ENCODE peak calls at places on chromosomes 16 and 17, in six cellular contexts. Y, U, Z, F, P and A are unnamed samples.

GRCh38 chr17:4968166-4968915 is 724 bp upstream of the SPAG7 start:
- DNase-seq in Y (no peak), U (peak), Z (no peak), F (no peak), P (peak), A (no peak)

GRCh38 chr17:6365187-6365943 is 69.6 kb downstream of the AIPL1 start:
- DNase-seq in Y (no peak), U (no peak), Z (peak), F (peak), P (peak), A (no peak)

GRCh38 chr17:76530826-76531500 is 6.5 kb downstream of the CYGB start:
- DNase-seq in Y (no peak), U (peak), Z (no peak), F (no peak), P (no peak), A (no peak)

GRCh38 chr17:79989106-79989835 is 46.4 kb downstream of the TBC1D16 start:
- DNase-seq in Y (no peak), U (peak), Z (no peak), F (no peak), P (no peak), A (no peak)

GRCh38 chr17:35022536-35023063 is 40.9 kb downstream of the RFFL start:
- DNase-seq in Y (peak), U (peak), Z (peak), F (peak), P (peak), A (peak)

GRCh38 chr16:66418165-66418962 is 8.7 kb upstream of the BEAN1 start:
- DNase-seq in Y (no peak), U (no peak), Z (no peak), F (no peak), P (no peak), A (no peak)

GRCh38 chr17:236641-237405 is 55.4 kb upstream of the DOC2B start:
- DNase-seq in Y (no peak), U (peak), Z (no peak), F (no peak), P (no peak), A (no peak)

GRCh38 chr16:4416200-4417032 is at the start of gene CORO7:
- DNase-seq in Y (peak), U (peak), Z (peak), F (no peak), P (peak), A (no peak)

GRCh38 chr16:83603981-83604570 is 203.7 kb upstream of the HSBP1 start:
- DNase-seq in Y (no peak), U (no peak), Z (no peak), F (no peak), P (peak), A (no peak)

GRCh38 chr16:2686912-2687507 is 4.7 kb downstream of the KCTD5 start:
- DNase-seq in Y (peak), U (peak), Z (no peak), F (no peak), P (no peak), A (no peak)

GRCh38 chr17:14760719-14761425 is 460.0 kb downstream of the HS3ST3B1 start:
- DNase-seq in Y (no peak), U (no peak), Z (no peak), F (no peak), P (peak), A (no peak)

GRCh38 chr17:76119409-76120371 is 16.1 kb upstream of the EXOC7 start:
- DNase-seq in Y (no peak), U (no peak), Z (no peak), F (no peak), P (no peak), A (no peak)

GRCh38 chr16:86662195-86662594 is 83.8 kb downstream of the FOXL1 start:
- DNase-seq in Y (no peak), U (no peak), Z (peak), F (no peak), P (peak), A (no peak)

GRCh38 chr17:71330099-71330375 is 790.8 kb upstream of the SOX9 start:
- DNase-seq in Y (no peak), U (no peak), Z (no peak), F (no peak), P (peak), A (no peak)

GRCh38 chr17:2042355-2042929 is 620 bp downstream of the OVCA2 start:
- DNase-seq in Y (no peak), U (no peak), Z (no peak), F (no peak), P (peak), A (no peak)

GRCh38 chr17:17028059-17028877 is 14.0 kb upstream of the MPRIP start:
- DNase-seq in Y (no peak), U (peak), Z (peak), F (no peak), P (peak), A (no peak)

GRCh38 chr16:85536411-85537330 is 76.5 kb upstream of the GSE1 start:
- DNase-seq in Y (no peak), U (no peak), Z (no peak), F (no peak), P (no peak), A (no peak)

GRCh38 chr17:78645421-78646295 is 68.5 kb upstream of the DNAH17 start:
- DNase-seq in Y (peak), U (peak), Z (no peak), F (no peak), P (peak), A (no peak)

GRCh38 chr16:57801856-57802634 is at the start of gene KIFC3:
- DNase-seq in Y (peak), U (peak), Z (peak), F (no peak), P (peak), A (no peak)
- H3K4me3 ChIP-seq in Y (peak), U (peak), Z (peak), F (peak), P (peak), A (peak)

GRCh38 chr16:21302898-21303528 is 24.9 kb upstream of the CRYM start:
- DNase-seq in Y (no peak), U (no peak), Z (peak), F (peak), P (peak), A (peak)
- H3K4me3 ChIP-seq in Y (no peak), U (no peak), Z (peak), F (no peak), P (peak), A (no peak)

GRCh38 chr16:75644240-75645012 is 3.0 kb downstream of the KARS1 start:
- DNase-seq in Y (no peak), U (no peak), Z (peak), F (no peak), P (no peak), A (no peak)
- H3K4me3 ChIP-seq in Y (no peak), U (peak), Z (no peak), F (no peak), P (no peak), A (no peak)

DNA sequence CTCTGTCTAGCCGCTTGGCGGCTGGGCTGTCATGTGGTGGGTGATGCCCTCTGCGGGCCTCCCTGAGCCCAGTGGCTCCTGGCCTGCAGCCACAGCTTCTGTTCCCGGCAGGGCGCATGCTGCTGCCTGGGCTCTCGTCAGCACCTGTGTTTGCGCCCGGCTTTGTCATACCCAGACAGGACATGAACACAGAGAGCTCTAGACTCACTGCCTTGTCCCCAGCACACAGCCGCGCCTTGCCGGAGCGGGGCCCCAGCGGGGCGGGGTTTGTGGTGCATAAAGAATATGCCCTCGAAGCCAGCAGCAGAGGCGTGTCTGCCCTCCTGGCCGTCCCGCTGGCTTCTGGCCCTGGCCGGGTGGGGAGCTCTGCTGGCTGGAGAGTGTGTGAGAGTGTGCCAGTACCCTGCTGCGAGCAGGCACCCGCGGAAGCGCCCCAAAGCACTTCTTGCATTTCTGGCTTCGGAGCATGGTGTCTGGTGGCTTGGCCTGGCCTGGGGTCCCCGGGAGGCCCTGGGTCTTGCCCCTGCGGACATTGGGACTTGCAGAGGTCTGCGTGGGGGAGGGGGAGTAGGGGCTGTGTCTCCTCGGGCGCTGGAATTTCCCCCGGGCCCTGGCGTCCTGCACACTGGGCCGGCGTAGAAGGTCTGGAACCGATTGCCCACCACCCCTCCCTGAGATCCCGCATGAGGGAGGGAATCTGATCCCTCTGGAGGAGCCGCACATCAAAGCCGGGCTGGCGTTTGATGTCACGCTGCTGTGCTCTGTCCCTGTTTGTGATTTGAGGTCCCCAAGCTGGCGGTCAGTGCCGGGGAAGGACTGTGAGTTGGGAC is 14.5 kb downstream of the ASPSCR1 start:
- DNase-seq in Y (peak), U (peak), Z (peak), F (no peak), P (peak), A (no peak)
- H3K4me3 ChIP-seq in Y (peak), U (peak), Z (no peak), F (no peak), P (peak), A (peak)